ENCODE peak calls at places on chromosomes 1 and 21, in five cellular contexts. K is HEK293T, N is GM12878, W is K562, F is HepG2. H is an unnamed sample.

GRCh38 chr1:23177438-23178380 is 9.1 kb upstream of the LUZP1 start:
- DNase-seq in N (peak; percentile 46), K (peak; percentile 74), W (peak; percentile 85), F (peak; percentile 25), H (peak; percentile 95)

GRCh38 chr1:226603030-226603960 is 54.7 kb downstream of the STUM start:
- DNase-seq in F (no peak), W (no peak), N (no peak), K (no peak), H (no peak)

GRCh38 chr1:46820076-46820475 is 21.2 kb downstream of the CYP4B1 start:
- DNase-seq in N (no peak), K (no peak), F (no peak), W (no peak), H (no peak)

GRCh38 chr1:170661646-170662411 is 2.1 kb upstream of the PRRX1 start:
- DNase-seq in W (no peak), K (no peak), N (no peak), F (no peak), H (peak; percentile 68)

GRCh38 chr1:111221633-111222286 is 5.8 kb upstream of the CHI3L2 start:
- DNase-seq in W (no peak), N (peak; percentile 100), F (no peak), K (no peak), H (no peak)

GRCh38 chr1:54825696-54826095 is 24.6 kb upstream of the TTC22 start:
- DNase-seq in F (no peak), W (no peak), K (no peak), N (no peak), H (no peak)

GRCh38 chr1:161725888-161726630 is 4.7 kb downstream of the FCRLB start:
- DNase-seq in F (peak; percentile 23), K (peak; percentile 66), W (peak; percentile 36), N (no peak), H (peak; percentile 64)

GRCh38 chr1:165174485-165174884 is 182.0 kb downstream of the LMX1A start:
- DNase-seq in N (no peak), W (no peak), K (no peak), F (no peak), H (no peak)

GRCh38 chr1:6273380-6273891 is 12.5 kb upstream of the GPR153 start:
- DNase-seq in N (no peak), W (no peak), K (no peak), F (no peak), H (no peak)

GRCh38 chr1:10555635-10556429 is 81.1 kb downstream of the PEX14 start:
- DNase-seq in K (no peak), F (peak; percentile 44), W (no peak), N (peak; percentile 17), H (no peak)

GRCh38 chr1:209704584-209704983 is at the start of gene HSD11B1:
- DNase-seq in W (no peak), K (no peak), F (no peak), N (no peak), H (no peak)

GRCh38 chr1:18234790-18235242 is 127.2 kb downstream of the IGSF21 start:
- DNase-seq in N (no peak), K (peak; percentile 79), F (peak; percentile 51), W (peak; percentile 88), H (peak; percentile 81)

GRCh38 chr21:45469273-45470086 is 64.5 kb downstream of the COL18A1 start:
- DNase-seq in W (no peak), N (no peak), K (no peak), F (peak; percentile 99), H (no peak)

GRCh38 chr1:230188826-230189225 is 121.8 kb downstream of the GALNT2 start:
- DNase-seq in N (no peak), W (no peak), K (no peak), F (no peak), H (no peak)

GRCh38 chr1:76075877-76076276 is 1.3 kb downstream of the ST6GALNAC3 start:
- DNase-seq in W (no peak), F (no peak), N (no peak), K (no peak), H (no peak)
- TF ChIP-seq FOXM1 in W (no peak), F (no peak), N (no peak), K (no peak), H (no peak)

GRCh38 chr1:24385160-24385939 is 28.2 kb downstream of the STPG1 start:
- DNase-seq in W (peak; percentile 56), F (no peak), K (peak; percentile 56), N (no peak), H (no peak)

GRCh38 chr1:24384251-24385090 is 29.1 kb downstream of the STPG1 start:
- DNase-seq in F (no peak), K (no peak), N (no peak), W (no peak), H (no peak)

GRCh38 chr1:24381256-24381655 is 32.3 kb downstream of the STPG1 start:
- DNase-seq in N (no peak), F (no peak), W (no peak), K (no peak), H (no peak)

GRCh38 chr1:24382165-24382577 is 31.4 kb downstream of the STPG1 start:
- DNase-seq in W (no peak), N (no peak), F (no peak), K (no peak), H (no peak)

DNA sequence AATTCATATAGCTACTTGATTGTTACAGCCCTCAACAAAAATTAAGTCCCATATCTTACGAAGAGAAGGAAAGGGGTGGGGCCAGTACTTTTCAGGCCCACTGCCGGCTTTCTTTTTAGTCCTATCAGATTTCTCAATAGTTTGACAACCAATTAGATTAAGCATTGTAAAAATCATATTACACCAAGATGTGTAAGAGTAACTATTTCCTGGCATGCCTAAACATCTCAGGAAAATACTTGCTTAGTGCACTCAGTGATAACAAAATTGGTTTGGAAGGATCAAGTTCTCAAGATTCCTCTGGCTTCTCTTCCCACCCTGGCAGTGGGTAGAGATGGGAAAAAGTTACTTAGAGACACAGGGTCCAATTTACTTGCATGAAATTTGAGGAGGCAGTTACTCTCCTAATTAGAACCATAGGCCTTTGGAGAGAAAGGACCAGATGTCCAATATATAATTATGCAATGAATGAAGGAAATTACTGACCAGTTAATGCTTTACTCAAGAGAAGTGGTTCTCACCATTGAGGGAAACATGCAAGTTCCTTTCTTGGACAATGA is 30.1 kb downstream of the STPG1 start:
- DNase-seq in F (no peak), N (no peak), W (no peak), K (no peak), H (no peak)
- TF ChIP-seq FOXM1 in F (no peak), N (no peak), W (no peak), K (no peak), H (no peak)

GRCh38 chr1:12285496-12286143 is 55.8 kb downstream of the VPS13D start:
- DNase-seq in W (no peak), K (no peak), F (no peak), N (no peak), H (no peak)
- TF ChIP-seq FOXM1 in W (no peak), K (no peak), F (no peak), N (no peak), H (no peak)

GRCh38 chr1:235632538-235633219 is 16.9 kb downstream of the GNG4 start:
- DNase-seq in W (no peak), N (peak; percentile 23), K (no peak), F (no peak), H (no peak)
- TF ChIP-seq FOXM1 in W (no peak), N (no peak), K (no peak), F (no peak), H (no peak)

DNA sequence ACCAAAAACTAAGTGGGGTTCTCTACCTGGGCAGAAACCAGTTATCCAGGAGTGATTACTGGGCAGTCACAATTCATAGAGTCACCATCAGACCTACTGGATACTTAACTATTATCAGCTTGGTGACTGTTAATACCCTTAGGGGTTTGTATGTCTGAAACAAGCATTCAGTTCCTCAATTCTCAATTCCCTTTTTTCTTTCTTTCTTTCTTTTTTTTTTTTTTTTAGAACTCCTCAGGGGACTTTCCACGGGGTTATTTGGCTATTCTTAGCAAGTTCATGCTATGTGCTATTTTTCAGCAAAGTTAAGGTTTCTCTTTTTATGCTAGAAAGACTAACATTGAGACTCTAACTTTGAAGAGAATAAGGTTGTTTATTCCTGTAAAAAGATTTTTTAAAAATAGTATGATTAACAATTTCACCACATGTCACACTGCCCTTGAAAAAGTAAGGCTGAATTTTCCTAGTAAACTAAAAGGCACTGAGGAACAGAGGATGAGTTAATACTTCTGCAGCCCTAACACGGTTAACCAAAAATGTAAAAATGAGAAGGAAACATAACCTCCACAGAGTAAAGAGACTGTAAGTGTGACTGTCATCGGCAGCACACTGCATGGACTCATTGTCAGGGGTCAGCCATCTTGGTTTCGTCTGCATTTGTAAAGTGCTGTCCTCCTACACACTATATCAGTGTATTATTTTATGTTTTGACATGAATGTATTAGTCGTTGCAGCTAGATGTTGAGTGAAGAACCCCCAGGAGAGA is 310.2 kb downstream of the NTNG1 start:
- DNase-seq in K (no peak), N (peak; percentile 72), F (no peak), W (no peak), H (no peak)
- TF ChIP-seq FOXM1 in K (no peak), N (peak; percentile 71), F (no peak), W (no peak), H (no peak)

GRCh38 chr1:19765623-19766022 is 34.1 kb downstream of the TMCO4 start:
- DNase-seq in N (no peak), W (no peak), F (no peak), K (no peak), H (no peak)
- TF ChIP-seq FOXM1 in N (no peak), W (no peak), F (no peak), K (no peak), H (peak; percentile 20)

DNA sequence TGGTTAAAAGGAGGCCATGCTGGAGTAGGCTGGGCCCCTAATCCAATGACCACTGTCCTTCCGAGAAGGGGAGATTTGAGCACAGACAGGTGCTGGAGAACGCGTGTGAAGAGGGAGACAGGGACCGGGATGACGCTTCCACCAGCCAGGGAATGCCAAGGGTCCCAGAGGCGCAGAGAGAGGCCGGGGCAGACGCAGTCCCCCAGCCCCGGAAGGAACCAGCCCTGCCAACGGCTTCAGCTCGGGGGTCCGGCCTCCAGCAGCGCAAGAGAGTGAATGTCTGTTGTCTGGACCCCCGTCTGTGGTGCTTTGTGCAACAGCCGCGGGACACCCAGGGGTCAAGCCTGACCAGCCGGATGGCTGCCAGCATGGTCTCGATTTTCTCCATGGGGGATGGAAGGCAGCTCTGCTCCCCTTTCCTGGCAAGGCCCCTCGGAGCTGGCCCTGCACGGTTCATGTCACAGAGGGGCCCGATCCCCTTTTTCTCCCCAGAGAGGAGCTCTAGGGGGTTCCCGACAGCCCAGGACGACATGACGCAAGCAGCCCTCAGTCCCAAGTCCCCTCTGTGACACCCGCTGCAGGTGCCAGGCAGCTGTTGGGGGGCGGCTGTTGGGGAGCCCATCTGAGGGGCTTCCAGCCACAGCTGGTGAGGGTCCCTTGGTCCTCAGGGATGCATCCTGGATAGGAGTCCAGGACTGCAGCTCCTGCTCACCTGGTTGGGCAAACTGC is 73.5 kb downstream of the SIK1 start:
- DNase-seq in K (no peak), F (no peak), N (no peak), W (no peak), H (no peak)
- TF ChIP-seq FOXM1 in K (no peak), F (no peak), N (no peak), W (no peak), H (no peak)

GRCh38 chr1:191643060-191643459 is 515.2 kb upstream of the RGS18 start:
- DNase-seq in K (no peak), N (no peak), W (no peak), F (no peak), H (no peak)
- TF ChIP-seq FOXM1 in K (no peak), N (no peak), W (no peak), F (no peak), H (no peak)

H was measured in SK-N-SH.